ENCODE peak calls at places on chromosomes 1 and 21, in four cellular contexts. One of them, this sample, is unnamed.

GRCh38 chr1:43952731-43953350 is 6.1 kb downstream of the IPO13 start:
- DNase-seq in WTC11: peak
- DNase-seq in posterior cingulate gyrus: no peak
- DNase-seq in CD8-positive, alpha-beta T cell: no peak
- DNase-seq in this sample: no peak

GRCh38 chr1:156124557-156125483 is 10.3 kb downstream of the LMNA start:
- DNase-seq in WTC11: no peak
- DNase-seq in posterior cingulate gyrus: no peak
- DNase-seq in CD8-positive, alpha-beta T cell: no peak
- DNase-seq in this sample: no peak

GRCh38 chr1:153985984-153986761 is at the start of gene RAB13:
- DNase-seq in WTC11: peak
- DNase-seq in posterior cingulate gyrus: peak
- DNase-seq in CD8-positive, alpha-beta T cell: no peak
- DNase-seq in this sample: no peak

GRCh38 chr21:35646606-35647005 is 413.7 kb downstream of the SETD4 start:
- DNase-seq in WTC11: no peak
- DNase-seq in posterior cingulate gyrus: no peak
- DNase-seq in CD8-positive, alpha-beta T cell: no peak
- DNase-seq in this sample: no peak

GRCh38 chr1:240515505-240515904 is 96.5 kb downstream of the GREM2 start:
- DNase-seq in WTC11: no peak
- DNase-seq in posterior cingulate gyrus: no peak
- DNase-seq in CD8-positive, alpha-beta T cell: no peak
- DNase-seq in this sample: no peak

GRCh38 chr1:79364896-79365295 is 358.4 kb upstream of the ADGRL4 start:
- DNase-seq in WTC11: no peak
- DNase-seq in posterior cingulate gyrus: no peak
- DNase-seq in CD8-positive, alpha-beta T cell: no peak
- DNase-seq in this sample: no peak

GRCh38 chr1:13543927-13544556 is 30.2 kb upstream of the LRRC38 start:
- DNase-seq in WTC11: peak
- DNase-seq in posterior cingulate gyrus: peak
- DNase-seq in CD8-positive, alpha-beta T cell: no peak
- DNase-seq in this sample: no peak

GRCh38 chr1:100360790-100361232 is 8.5 kb downstream of the CDC14A start:
- DNase-seq in WTC11: no peak
- DNase-seq in posterior cingulate gyrus: peak
- DNase-seq in CD8-positive, alpha-beta T cell: no peak
- DNase-seq in this sample: no peak

GRCh38 chr1:76948846-76949245 is 81.6 kb downstream of the ST6GALNAC5 start:
- DNase-seq in WTC11: no peak
- DNase-seq in posterior cingulate gyrus: no peak
- DNase-seq in CD8-positive, alpha-beta T cell: no peak
- DNase-seq in this sample: no peak

This sample was measured in activated T-helper 2 cell treated with anti-CD3 and anti-CD28 coated beads, Interferon-gamma antibody, Interleukin-2, Interleukin-4, amounts not matched to agents 10 μg/mL and 5 μg/mL and 100 μg/mL, durations not matched to agents 14 hours and 24 hours and 36 hours.